ENCODE peak calls at places on chromosomes 7 and 10, in ten cellular contexts. Y, X, Z, B, D, T, C, P, L and M are unnamed samples.

GRCh38 chr10:71039551-71039950 is 151.2 kb upstream of the PCBD1 start:
- DNase-seq in Y (no peak), X (no peak), Z (no peak), B (no peak), D (no peak), T (no peak), C (no peak), P (no peak), L (no peak), M (no peak)

GRCh38 chr10:2077231-2077630 is 339.9 kb upstream of the ADARB2 start:
- DNase-seq in Y (no peak), X (no peak), Z (no peak), B (no peak), D (no peak), T (no peak), C (no peak), P (no peak), L (no peak), M (no peak)

GRCh38 chr7:2381881-2382509 is 21.4 kb upstream of the CHST12 start:
- DNase-seq in Y (no peak), X (no peak), Z (no peak), B (no peak), D (no peak), T (no peak), C (no peak), P (no peak), L (peak; percentile 31), M (no peak)

GRCh38 chr7:130136579-130137167 is 66.3 kb downstream of the KLHDC10 start:
- DNase-seq in Y (no peak), X (no peak), Z (no peak), B (no peak), D (no peak), T (no peak), C (no peak), P (no peak), L (no peak), M (no peak)

GRCh38 chr7:41169307-41169706 is 533.6 kb downstream of the INHBA start:
- DNase-seq in Y (no peak), X (no peak), Z (no peak), B (no peak), D (no peak), T (no peak), C (no peak), P (no peak), L (no peak), M (no peak)

GRCh38 chr10:13776861-13777301 is 190.1 kb downstream of the PRPF18 start:
- DNase-seq in Y (no peak), X (no peak), Z (no peak), B (no peak), D (no peak), T (no peak), C (peak; percentile 73), P (no peak), L (no peak), M (no peak)

GRCh38 chr7:5528071-5528814 is 104.6 kb upstream of the TNRC18 start:
- DNase-seq in Y (peak; percentile 57), X (peak; percentile 78), Z (peak; percentile 70), B (no peak), D (no peak), T (peak; percentile 33), C (peak; percentile 66), P (no peak), L (peak; percentile 38), M (no peak)

GRCh38 chr10:53453196-53453595 is 680.6 kb upstream of the MBL2 start:
- DNase-seq in Y (no peak), X (no peak), Z (no peak), B (no peak), D (no peak), T (no peak), C (no peak), P (no peak), L (no peak), M (no peak)

GRCh38 chr7:108348913-108349312 is 107.3 kb downstream of the NRCAM start:
- DNase-seq in Y (no peak), X (no peak), Z (no peak), B (no peak), D (no peak), T (no peak), C (no peak), P (no peak), L (no peak), M (no peak)

GRCh38 chr10:123390332-123390731 is 236.1 kb downstream of the BUB3 start:
- DNase-seq in Y (no peak), X (no peak), Z (no peak), B (no peak), D (no peak), T (no peak), C (peak; percentile 70), P (no peak), L (no peak), M (no peak)

GRCh38 chr10:123103944-123104343 is 31.8 kb upstream of the HMX3 start:
- DNase-seq in Y (no peak), X (no peak), Z (no peak), B (no peak), D (no peak), T (no peak), C (no peak), P (no peak), L (no peak), M (no peak)

GRCh38 chr10:31262672-31263071 is 56.3 kb upstream of the ZEB1 start:
- DNase-seq in Y (no peak), X (no peak), Z (peak; percentile 59), B (no peak), D (no peak), T (no peak), C (no peak), P (no peak), L (no peak), M (no peak)

GRCh38 chr10:22634606-22635467 is 79.5 kb downstream of the PIP4K2A start:
- DNase-seq in Y (no peak), X (no peak), Z (no peak), B (no peak), D (no peak), T (no peak), C (no peak), P (no peak), L (no peak), M (no peak)